ENCODE peak calls at places on chromosomes 6 and 20, in six cellular contexts. M, D, I, F, B and P are unnamed samples.

GRCh38 chr20:9319687-9320384 is 194.6 kb upstream of the LAMP5 start:
- ATAC-seq in M (no peak), D (no peak), I (no peak), F (no peak), B (no peak), P (no peak)

GRCh38 chr6:35382015-35382414 is 39.7 kb downstream of the PPARD start:
- ATAC-seq in M (no peak), D (no peak), I (no peak), F (no peak), B (no peak), P (no peak)

GRCh38 chr6:51299649-51300380 is 481.1 kb downstream of the TFAP2B start:
- ATAC-seq in M (no peak), D (no peak), I (no peak), F (no peak), B (no peak), P (no peak)

GRCh38 chr6:157666721-157667120 is 156.3 kb upstream of the SNX9 start:
- ATAC-seq in M (no peak), D (no peak), I (no peak), F (no peak), B (no peak), P (no peak)

GRCh38 chr6:51675551-51676275 is 411.7 kb downstream of the PKHD1 start:
- ATAC-seq in M (no peak), D (no peak), I (no peak), F (no peak), B (peak; percentile 94), P (peak; percentile 55)

GRCh38 chr6:53717571-53717970 is 52.0 kb upstream of the KLHL31 start:
- ATAC-seq in M (no peak), D (no peak), I (no peak), F (no peak), B (no peak), P (no peak)

GRCh38 chr6:87848616-87849015 is 146.6 kb upstream of the AKIRIN2 start:
- ATAC-seq in M (no peak), D (no peak), I (no peak), F (no peak), B (no peak), P (no peak)

GRCh38 chr6:165086746-165087145 is 222.7 kb downstream of the C6orf118 start:
- ATAC-seq in M (no peak), D (no peak), I (no peak), F (no peak), B (no peak), P (no peak)